ENCODE peak calls at places on chromosome 9, in six cellular contexts. V, F, T, L, Y and D are unnamed samples.

GRCh38 chr9:138021251-138022056 is 143.9 kb downstream of the CACNA1B start:
- DNase-seq in Y (no peak), T (no peak), L (no peak), F (no peak), V (no peak), D (no peak)

GRCh38 chr9:121944741-121945191 is 148.3 kb downstream of the TTLL11 start:
- DNase-seq in L (peak), V (no peak), T (no peak), F (no peak), Y (no peak), D (no peak)

GRCh38 chr9:120310035-120310434 is 269.9 kb downstream of the CDK5RAP2 start:
- DNase-seq in Y (no peak), F (no peak), L (no peak), V (no peak), T (no peak), D (no peak)

GRCh38 chr9:135591491-135592330 is 30.2 kb downstream of the PAEP start:
- DNase-seq in F (no peak), V (no peak), Y (no peak), T (no peak), L (no peak), D (no peak)

GRCh38 chr9:91711755-91712591 is 238.1 kb downstream of the ROR2 start:
- DNase-seq in V (no peak), Y (no peak), L (no peak), F (peak), T (peak), D (peak)

GRCh38 chr9:96417610-96418073 is 528 bp downstream of the ZNF367 start:
- DNase-seq in T (no peak), V (no peak), Y (no peak), L (peak), F (no peak), D (no peak)

GRCh38 chr9:104895572-104895971 is 32.4 kb downstream of the ABCA1 start:
- DNase-seq in Y (no peak), V (no peak), T (no peak), F (no peak), L (peak), D (no peak)

GRCh38 chr9:92406506-92406905 is 2.1 kb upstream of the OGN start:
- DNase-seq in Y (peak), F (peak), V (no peak), L (no peak), T (no peak), D (no peak)

GRCh38 chr9:72292184-72292787 is 72.7 kb downstream of the ZFAND5 start:
- DNase-seq in Y (no peak), T (no peak), L (peak), F (peak), V (no peak), D (peak)

GRCh38 chr9:129703667-129704355 is 38.4 kb downstream of the PRRX2 start:
- DNase-seq in T (no peak), F (no peak), L (no peak), V (no peak), Y (no peak), D (no peak)

GRCh38 chr9:134962065-134962997 is 44.6 kb upstream of the FCN1 start:
- DNase-seq in L (no peak), F (no peak), T (no peak), V (no peak), Y (peak), D (no peak)

GRCh38 chr9:35566417-35566816 is 38.6 kb upstream of the TESK1 start:
- DNase-seq in F (peak), Y (no peak), T (no peak), L (no peak), V (no peak), D (no peak)

GRCh38 chr9:35561468-35562261 is 43.4 kb upstream of the TESK1 start:
- DNase-seq in V (no peak), Y (no peak), L (no peak), T (no peak), F (no peak), D (no peak)

GRCh38 chr9:35562895-35563746 is 41.9 kb upstream of the TESK1 start:
- DNase-seq in F (no peak), Y (no peak), L (no peak), V (no peak), T (no peak), D (no peak)

GRCh38 chr9:35563791-35564197 is 41.3 kb upstream of the TESK1 start:
- DNase-seq in Y (no peak), F (peak), T (no peak), L (no peak), V (no peak), D (no peak)

GRCh38 chr9:35564658-35565061 is 40.4 kb upstream of the TESK1 start:
- DNase-seq in V (no peak), T (no peak), Y (no peak), F (no peak), L (no peak), D (no peak)
- TF ChIP-seq POLR2A in V (no peak), T (no peak), Y (no peak), F (no peak), L (no peak), D (no peak)

GRCh38 chr9:75889977-75890540 is 414 bp upstream of the PCSK5 start:
- DNase-seq in F (no peak), T (no peak), V (no peak), L (peak), Y (no peak), D (peak)

GRCh38 chr9:75891277-75892167 is 1.0 kb downstream of the PCSK5 start:
- DNase-seq in T (no peak), L (no peak), Y (peak), F (no peak), V (peak), D (no peak)

GRCh38 chr9:75892168-75892901 is 1.9 kb downstream of the PCSK5 start:
- DNase-seq in F (no peak), V (no peak), L (no peak), Y (peak), T (no peak), D (no peak)

GRCh38 chr9:75889577-75889976 is 896 bp upstream of the PCSK5 start:
- DNase-seq in F (no peak), Y (peak), T (no peak), L (no peak), V (no peak), D (no peak)

DNA sequence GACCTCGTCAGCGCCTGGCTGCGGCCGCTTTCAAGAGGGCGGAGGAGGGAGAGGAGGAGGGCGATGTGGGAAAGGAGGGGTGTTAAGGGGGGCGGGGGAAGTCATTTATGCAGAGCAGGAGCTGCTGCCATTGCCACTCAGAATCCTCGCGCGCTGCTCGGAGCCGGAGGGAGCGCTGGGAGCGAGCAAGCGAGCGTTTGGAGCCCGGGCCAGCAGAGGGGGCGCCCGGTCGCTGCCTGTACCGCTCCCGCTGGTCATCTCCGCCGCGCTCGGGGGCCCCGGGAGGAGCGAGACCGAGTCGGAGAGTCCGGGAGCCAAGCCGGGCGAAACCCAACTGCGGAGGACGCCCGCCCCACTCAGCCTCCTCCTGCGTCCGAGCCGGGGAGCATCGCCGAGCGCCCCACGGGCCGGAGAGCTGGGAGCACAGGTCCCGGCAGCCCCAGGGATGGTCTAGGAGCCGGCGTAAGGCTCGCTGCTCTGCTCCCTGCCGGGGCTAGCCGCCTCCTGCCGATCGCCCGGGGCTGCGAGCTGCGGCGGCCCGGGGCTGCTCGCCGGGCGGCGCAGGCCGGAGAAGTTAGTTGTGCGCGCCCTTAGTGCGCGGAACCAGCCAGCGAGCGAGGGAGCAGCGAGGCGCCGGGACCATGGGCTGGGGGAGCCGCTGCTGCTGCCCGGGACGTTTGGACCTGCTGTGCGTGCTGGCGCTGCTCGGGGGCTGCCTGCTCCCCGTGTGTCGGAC is at the start of gene PCSK5:
- DNase-seq in T (peak), V (peak), F (peak), Y (peak), L (peak), D (peak)
- TF ChIP-seq POLR2A in T (no peak), V (peak), F (no peak), Y (peak), L (peak), D (no peak)

GRCh38 chr9:5850735-5851122 is 17.8 kb upstream of the ERMP1 start:
- DNase-seq in Y (no peak), V (no peak), T (no peak), L (no peak), F (no peak), D (no peak)
- TF ChIP-seq POLR2A in Y (no peak), V (no peak), T (no peak), L (no peak), F (no peak), D (no peak)

GRCh38 chr9:89386797-89387196 is 68.5 kb downstream of the SECISBP2 start:
- DNase-seq in L (no peak), F (no peak), V (no peak), Y (no peak), T (no peak), D (no peak)
- TF ChIP-seq POLR2A in L (no peak), F (no peak), V (no peak), Y (no peak), T (no peak), D (no peak)

GRCh38 chr9:98971168-98971914 is 27.6 kb downstream of the COL15A1 start:
- DNase-seq in V (no peak), Y (no peak), F (peak), T (no peak), L (peak), D (peak)
- TF ChIP-seq POLR2A in V (no peak), Y (no peak), F (no peak), T (no peak), L (no peak), D (no peak)

GRCh38 chr9:127555830-127556820 is 56.0 kb upstream of the STXBP1 start:
- DNase-seq in V (peak), T (no peak), Y (peak), L (peak), F (peak), D (peak)
- TF ChIP-seq POLR2A in V (no peak), T (no peak), Y (no peak), L (no peak), F (no peak), D (peak)

GRCh38 chr9:19155106-19155999 is 28.1 kb upstream of the PLIN2 start:
- DNase-seq in T (no peak), F (no peak), V (no peak), L (no peak), Y (no peak), D (peak)
- TF ChIP-seq POLR2A in T (no peak), F (no peak), V (no peak), L (no peak), Y (no peak), D (peak)

GRCh38 chr9:112334319-112334828 is 955 bp upstream of the PTBP3 start:
- DNase-seq in F (peak), T (no peak), Y (no peak), V (no peak), L (no peak), D (peak)
- TF ChIP-seq POLR2A in F (no peak), T (no peak), Y (no peak), V (no peak), L (no peak), D (no peak)

GRCh38 chr9:128107971-128108783 is 19.4 kb downstream of the PTGES2 start:
- DNase-seq in F (no peak), V (no peak), L (no peak), T (no peak), Y (peak), D (no peak)
- TF ChIP-seq POLR2A in F (peak), V (no peak), L (no peak), T (no peak), Y (no peak), D (no peak)

GRCh38 chr9:5786370-5787127 is 46.4 kb downstream of the ERMP1 start:
- DNase-seq in T (no peak), Y (no peak), F (no peak), V (no peak), L (no peak), D (no peak)
- TF ChIP-seq POLR2A in T (no peak), Y (no peak), F (no peak), V (no peak), L (no peak), D (no peak)